ENCODE peak calls at places on chromosomes 13 and 19, in five cellular contexts. D is lower leg skin, C is adrenal gland, P is uterus, O is stomach. V is an unnamed sample.

GRCh38 chr13:33323766-33324525 is 38.4 kb upstream of the STARD13 start:
- DNase-seq in D (no peak), C (no peak), P (no peak), O (no peak), V (no peak)

GRCh38 chr13:55517312-55517711 is 1623.4 kb upstream of the PRR20A start:
- DNase-seq in D (no peak), C (no peak), P (no peak), O (no peak), V (no peak)

GRCh38 chr13:77239312-77239711 is 87.6 kb downstream of the MYCBP2 start:
- DNase-seq in D (no peak), C (no peak), P (no peak), O (no peak), V (no peak)

GRCh38 chr19:11227201-11227886 is 12.1 kb upstream of the ANGPTL8 start:
- DNase-seq in D (no peak), C (no peak), P (no peak), O (no peak), V (no peak)

GRCh38 chr19:31304877-31305312 is 44.3 kb downstream of the TSHZ3 start:
- DNase-seq in D (no peak), C (no peak), P (no peak), O (no peak), V (no peak)

GRCh38 chr13:76822691-76823267 is 63.4 kb downstream of the KCTD12 start:
- DNase-seq in D (no peak), C (no peak), P (no peak), O (no peak), V (no peak)

GRCh38 chr13:113616281-113616906 is 31.8 kb downstream of the TFDP1 start:
- DNase-seq in D (no peak), C (no peak), P (no peak), O (no peak), V (no peak)

GRCh38 chr13:113405481-113406300 is 41.8 kb upstream of the GRTP1 start:
- DNase-seq in D (no peak), C (no peak), P (peak), O (no peak), V (no peak)

GRCh38 chr13:85582890-85583289 is 216.3 kb downstream of the SLITRK6 start:
- DNase-seq in D (no peak), C (no peak), P (no peak), O (no peak), V (no peak)

GRCh38 chr19:798415-799075 is 1.3 kb downstream of the PTBP1 start:
- DNase-seq in D (no peak), C (no peak), P (no peak), O (no peak), V (no peak)

GRCh38 chr13:101451641-101452040 is 834 bp upstream of the ITGBL1 start:
- DNase-seq in D (no peak), C (no peak), P (no peak), O (no peak), V (no peak)

GRCh38 chr19:29629836-29630534 is 23.9 kb downstream of the POP4 start:
- DNase-seq in D (no peak), C (no peak), P (no peak), O (no peak), V (no peak)

GRCh38 chr19:2989236-2989946 is 12.0 kb downstream of the TLE6 start:
- DNase-seq in D (no peak), C (no peak), P (no peak), O (no peak), V (no peak)

GRCh38 chr19:46373573-46374359 is 26.9 kb downstream of the PPP5C start:
- DNase-seq in D (peak), C (no peak), P (peak), O (peak), V (peak)

GRCh38 chr13:94480672-94481145 is 1.2 kb upstream of the DCT start:
- DNase-seq in D (no peak), C (no peak), P (no peak), O (no peak), V (no peak)

GRCh38 chr19:36564391-36564790 is 8.7 kb downstream of the ZNF529 start:
- DNase-seq in D (no peak), C (no peak), P (no peak), O (no peak), V (no peak)

GRCh38 chr19:10421240-10421948 is 1.1 kb downstream of the PDE4A start:
- DNase-seq in D (no peak), C (no peak), P (no peak), O (no peak), V (no peak)

GRCh38 chr19:1513492-1514294 is 874 bp upstream of the ADAMTSL5 start:
- DNase-seq in D (no peak), C (no peak), P (peak), O (peak), V (no peak)

GRCh38 chr13:59024434-59024833 is 1139.3 kb downstream of the DIAPH3 start:
- DNase-seq in D (no peak), C (no peak), P (no peak), O (no peak), V (no peak)

GRCh38 chr19:2582984-2583956 is 107.3 kb downstream of the GADD45B start:
- DNase-seq in D (no peak), C (no peak), P (no peak), O (no peak), V (no peak)

GRCh38 chr13:19772306-19772705 is 10.4 kb downstream of the PSPC1 start:
- DNase-seq in D (no peak), C (no peak), P (no peak), O (no peak), V (peak)

GRCh38 chr19:37594982-37595382 is 306 bp downstream of the ZNF540 start:
- DNase-seq in D (peak), C (peak), P (peak), O (peak), V (peak)

GRCh38 chr19:54393381-54393780 is 21.9 kb upstream of the TTYH1 start:
- DNase-seq in D (no peak), C (no peak), P (no peak), O (no peak), V (peak)

GRCh38 chr19:7706188-7706530 is 4.2 kb upstream of the FCER2 start:
- DNase-seq in D (no peak), C (no peak), P (no peak), O (no peak), V (no peak)

GRCh38 chr19:33740811-33741396 is 55.8 kb upstream of the KCTD15 start:
- DNase-seq in D (no peak), C (peak), P (no peak), O (no peak), V (no peak)

GRCh38 chr19:39406656-39407393 is at the start of gene ZFP36:
- DNase-seq in D (peak), C (peak), P (peak), O (peak), V (peak)
- TF ChIP-seq POLR2A in D (no peak), C (peak), P (peak), O (no peak), V (peak)

DNA sequence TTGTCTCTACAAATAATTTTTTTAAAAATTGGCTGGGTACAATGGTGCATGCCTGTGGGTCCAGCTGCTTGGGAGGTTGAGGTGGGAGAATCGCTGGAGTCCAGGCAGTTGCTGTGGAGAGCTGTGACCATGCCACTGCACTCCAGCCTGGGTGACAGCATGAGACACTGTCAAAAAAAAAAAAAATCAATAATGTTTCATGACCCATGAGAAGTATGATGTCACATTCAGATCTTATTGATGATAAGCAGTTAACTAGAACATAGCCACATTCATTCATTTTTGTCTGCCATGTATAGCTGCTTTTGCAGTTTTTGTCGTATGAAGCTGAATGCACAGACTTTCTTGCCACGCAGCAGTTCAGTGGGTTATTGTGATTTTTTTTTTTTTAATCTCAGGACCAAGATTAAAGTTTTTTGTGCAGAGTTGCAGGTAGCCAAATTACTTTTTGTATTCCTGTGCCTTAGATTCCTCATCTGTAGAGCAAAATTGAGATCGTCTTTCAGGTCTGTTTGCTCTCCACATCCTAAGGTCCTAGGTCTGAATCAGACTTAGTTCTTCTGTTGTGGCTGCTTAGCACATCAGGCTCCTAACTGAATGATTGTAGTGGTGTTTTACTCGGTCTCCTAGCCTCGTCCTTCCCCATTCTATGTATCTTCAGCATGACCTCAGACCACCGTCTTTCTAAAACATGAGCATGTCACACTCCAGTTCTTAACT is 145.2 kb downstream of the GGACT start:
- DNase-seq in D (no peak), C (no peak), P (no peak), O (no peak), V (no peak)
- H3K4me3 ChIP-seq in D (no peak), C (no peak), P (no peak), O (no peak), V (no peak)

GRCh38 chr19:58499021-58499927 is 12.5 kb downstream of the SLC27A5 start:
- DNase-seq in D (peak), C (peak), P (peak), O (peak), V (peak)
- TF ChIP-seq POLR2A in D (no peak), C (peak), P (peak), O (no peak), V (peak)

GRCh38 chr19:56112313-56112709 is 8.8 kb downstream of the ZNF787 start:
- DNase-seq in D (no peak), C (no peak), P (no peak), O (no peak), V (no peak)
- H3K4me3 ChIP-seq in D (no peak), C (no peak), P (no peak), O (no peak), V (no peak)

DNA sequence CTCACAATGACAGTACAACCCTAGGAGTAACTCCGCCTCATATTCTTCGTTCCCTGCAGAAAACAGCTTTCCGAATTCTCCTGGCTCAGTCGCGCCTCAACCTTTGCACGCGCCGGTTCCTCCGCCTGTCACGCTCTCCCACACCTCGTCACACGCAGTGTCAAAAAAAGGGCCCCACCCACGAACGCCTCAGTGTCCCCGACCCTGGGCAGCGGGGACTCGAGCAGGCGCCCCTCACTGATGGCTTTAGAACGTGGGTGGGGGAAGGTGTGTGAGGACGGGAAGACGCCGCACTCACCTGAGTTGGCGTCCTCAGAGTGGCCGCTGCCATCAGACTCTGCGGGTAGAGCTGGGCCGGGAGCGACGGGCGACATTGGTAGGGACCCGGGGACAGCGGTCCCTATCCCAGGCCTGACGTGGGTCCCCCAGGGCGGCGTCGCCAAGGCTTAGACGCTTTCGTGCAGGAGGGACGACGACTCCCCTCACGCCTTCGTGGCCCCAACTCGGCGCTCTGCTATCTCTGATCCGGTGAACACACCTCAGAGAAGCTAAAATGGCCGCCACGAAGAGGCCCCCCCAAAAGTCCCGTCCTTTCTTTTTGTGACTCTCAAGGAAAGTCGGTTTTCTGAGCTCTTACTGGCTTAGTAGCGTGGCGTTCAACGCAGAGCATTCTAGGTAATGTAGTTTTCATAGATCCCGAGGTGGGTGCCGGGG is at the start of gene ZNF154:
- DNase-seq in D (no peak), C (peak), P (no peak), O (no peak), V (peak)
- TF ChIP-seq POLR2A in D (no peak), C (peak), P (no peak), O (no peak), V (no peak)

DNA sequence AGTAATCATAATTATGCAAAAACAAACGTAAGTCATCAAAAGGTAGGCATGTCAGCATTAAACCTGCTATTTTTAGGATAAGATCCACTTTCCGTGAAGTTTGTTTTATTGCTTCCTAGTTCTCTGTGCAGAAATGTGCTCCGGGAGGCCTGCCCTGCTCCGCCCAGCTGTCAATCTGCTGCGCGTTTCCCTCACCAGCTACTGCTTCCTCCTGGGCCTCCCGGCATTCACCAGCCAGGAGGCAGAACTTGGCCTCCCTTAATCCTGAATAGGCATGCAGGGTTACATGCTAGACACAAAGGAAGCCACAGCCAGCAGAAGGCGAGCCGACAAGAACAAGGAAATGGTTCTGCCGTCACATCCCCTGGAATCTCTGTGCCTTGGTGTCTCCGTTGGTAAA is 386.2 kb downstream of the IRS2 start:
- DNase-seq in D (no peak), C (peak), P (no peak), O (peak), V (no peak)
- H3K4me3 ChIP-seq in D (no peak), C (no peak), P (no peak), O (no peak), V (no peak)